ENCODE peak calls at places on chromosome 1, in four cellular contexts. J is H9, F is H1, T is IMR-90. Q is an unnamed sample.

GRCh38 chr1:54229281-54229891 is 29.4 kb downstream of the MRPL37 start:
- DNase-seq in F (no peak), J (no peak), T (peak), Q (peak)

GRCh38 chr1:11648732-11649158 is 5.5 kb downstream of the FBXO2 start:
- DNase-seq in F (peak), T (no peak), J (peak), Q (peak)

GRCh38 chr1:55049914-55050278 is 10.5 kb downstream of the PCSK9 start:
- DNase-seq in J (no peak), T (peak), F (no peak), Q (no peak)

GRCh38 chr1:213163278-213163711 is 112.3 kb downstream of the RPS6KC1 start:
- DNase-seq in J (no peak), F (no peak), T (no peak), Q (no peak)

GRCh38 chr1:31855038-31855845 is 39.4 kb upstream of the SPOCD1 start:
- DNase-seq in F (no peak), T (peak), J (no peak), Q (no peak)

GRCh38 chr1:210170220-210170619 is 62.4 kb upstream of the SERTAD4 start:
- DNase-seq in F (no peak), T (no peak), J (no peak), Q (no peak)

GRCh38 chr1:49626474-49626873 is 397.3 kb downstream of the AGBL4 start:
- DNase-seq in J (no peak), F (no peak), T (no peak), Q (no peak)

GRCh38 chr1:178055093-178055492 is 38.8 kb upstream of the RASAL2 start:
- DNase-seq in T (no peak), J (peak), F (peak), Q (peak)

GRCh38 chr1:166133276-166133841 is 33.4 kb downstream of the FAM78B start:
- DNase-seq in J (no peak), T (no peak), F (no peak), Q (peak)

GRCh38 chr1:38138498-38139233 is 92.1 kb upstream of the POU3F1 start:
- DNase-seq in F (no peak), J (no peak), T (peak), Q (peak)

GRCh38 chr1:108863984-108864383 is 7.1 kb upstream of the AKNAD1 start:
- DNase-seq in F (no peak), T (no peak), J (no peak), Q (no peak)
- H4K8ac ChIP-seq in F (no peak), T (no peak), J (no peak), Q (no peak)

DNA sequence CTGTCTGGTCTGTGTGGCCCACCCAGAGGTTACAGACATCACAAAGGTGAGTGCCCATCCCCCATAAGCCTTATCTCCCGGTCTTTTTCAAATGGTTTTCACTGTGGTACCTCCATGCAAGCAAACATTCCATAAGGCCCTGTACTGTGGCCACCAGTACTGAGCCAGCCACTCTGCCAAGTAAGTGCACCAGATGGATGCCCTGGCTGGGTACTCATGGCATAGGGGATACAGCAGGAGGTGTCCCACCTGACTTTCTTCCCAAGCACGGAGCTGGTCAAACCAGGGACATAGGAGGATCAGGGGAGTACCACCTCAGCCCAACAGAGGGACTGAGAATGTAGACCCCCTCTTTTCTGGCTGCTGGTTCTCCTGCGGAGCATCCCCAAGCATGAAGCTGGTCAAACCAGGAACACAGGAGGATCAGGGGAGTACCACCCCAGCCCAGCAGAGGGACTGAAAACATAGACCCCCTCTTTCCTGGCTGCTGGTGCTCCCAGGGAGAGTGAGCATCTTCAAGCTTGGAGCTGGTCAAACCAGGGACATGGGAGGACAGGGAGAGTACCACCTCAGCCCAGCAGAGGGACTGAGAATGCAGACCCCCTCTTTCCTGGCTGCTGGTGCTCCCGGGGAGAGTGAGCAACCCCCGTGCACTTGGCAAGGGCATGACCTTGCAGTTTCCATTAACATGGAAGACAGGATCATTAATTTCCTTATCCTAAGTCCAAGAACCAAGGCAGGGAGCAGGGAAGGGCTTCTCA is 81.8 kb upstream of the KLHDC7A start:
- DNase-seq in J (peak), F (no peak), T (no peak), Q (peak)
- H4K5ac ChIP-seq in J (no peak), F (no peak), T (no peak), Q (no peak)

GRCh38 chr1:22291926-22292788 is 149.3 kb upstream of the WNT4 start:
- DNase-seq in F (peak), T (no peak), J (no peak), Q (no peak)

GRCh38 chr1:22297999-22298398 is 153.7 kb upstream of the ZBTB40 start:
- DNase-seq in F (peak), T (no peak), J (no peak), Q (no peak)

GRCh38 chr1:22295856-22296255 is 153.0 kb upstream of the WNT4 start:
- DNase-seq in F (peak), T (no peak), J (no peak), Q (no peak)

GRCh38 chr1:22295396-22295795 is 152.5 kb upstream of the WNT4 start:
- DNase-seq in T (no peak), F (no peak), J (no peak), Q (no peak)

GRCh38 chr1:22296701-22297591 is 154.0 kb upstream of the WNT4 start:
- DNase-seq in F (peak), T (no peak), J (no peak), Q (no peak)
- H4K8ac ChIP-seq in F (peak), T (no peak), J (no peak), Q (no peak)

GRCh38 chr1:236371083-236371482 is 23.0 kb upstream of the EDARADD start:
- DNase-seq in T (no peak), F (no peak), J (no peak), Q (no peak)
- H4K5ac ChIP-seq in T (no peak), F (no peak), J (no peak), Q (no peak)

GRCh38 chr1:2312589-2313301 is 78.6 kb downstream of the MORN1 start:
- DNase-seq in T (no peak), F (no peak), J (no peak), Q (no peak)

GRCh38 chr1:2314803-2315710 is 76.3 kb downstream of the MORN1 start:
- DNase-seq in T (peak), F (peak), J (peak), Q (peak)

GRCh38 chr1:2314297-2314802 is 77.0 kb downstream of the MORN1 start:
- DNase-seq in J (peak), T (peak), F (peak), Q (peak)

GRCh38 chr1:2312196-2312588 is 79.2 kb downstream of the MORN1 start:
- DNase-seq in F (no peak), J (no peak), T (no peak), Q (no peak)

DNA sequence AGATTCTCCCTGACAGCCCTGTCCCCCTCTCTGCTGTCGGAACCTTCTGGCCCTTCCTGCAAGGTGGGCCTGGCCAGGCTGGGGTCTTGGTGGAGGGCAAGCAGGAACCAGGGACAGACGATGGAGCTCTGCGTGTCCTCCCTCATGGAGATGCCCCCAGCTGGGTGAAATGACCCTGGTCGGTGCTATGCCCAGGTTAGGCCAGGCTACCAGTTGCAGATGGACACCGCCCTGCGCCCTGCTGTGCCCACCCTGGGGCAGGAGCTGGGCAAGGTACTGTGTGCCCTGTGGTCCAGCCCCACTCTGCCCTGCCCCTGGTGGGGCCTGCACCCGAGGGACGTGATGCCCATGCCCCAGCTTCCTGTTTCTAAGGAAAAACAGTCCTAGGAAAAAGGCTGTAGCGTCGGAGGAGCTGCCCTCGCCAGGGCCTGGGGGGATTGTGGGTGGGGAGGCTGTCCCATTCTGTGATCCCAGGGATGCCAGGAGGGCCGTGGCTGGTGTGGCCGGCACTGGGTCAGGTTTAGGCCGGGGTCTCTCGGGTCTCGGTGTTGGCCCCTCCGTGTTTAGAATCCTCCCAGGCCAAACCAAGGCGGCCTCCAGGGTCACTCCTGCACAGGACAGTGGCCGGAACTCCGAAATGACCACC is 77.6 kb downstream of the MORN1 start:
- DNase-seq in J (peak), F (no peak), T (no peak), Q (peak)
- H4K8ac ChIP-seq in J (no peak), F (peak), T (peak), Q (peak)